ENCODE peak calls at places on chromosomes 7 and 10, in seven cellular contexts. A, Y, O, S, M, Z and D are unnamed samples.

GRCh38 chr10:13165177-13165576 is 3.8 kb downstream of the MCM10 start:
- DNase-seq in O (no peak), S (no peak), M (no peak), Z (no peak), A (no peak), Y (no peak), D (no peak)

GRCh38 chr10:100355069-100355468 is 8.0 kb downstream of the SCD start:
- DNase-seq in A (no peak), O (no peak), Z (no peak), S (no peak), Y (no peak), M (no peak), D (no peak)

GRCh38 chr10:112949128-112949823 is 771 bp upstream of the TCF7L2 start:
- DNase-seq in O (no peak), M (no peak), A (no peak), Z (peak), Y (no peak), S (peak), D (no peak)

GRCh38 chr7:4833176-4833575 is 28.7 kb downstream of the PAPOLB start:
- DNase-seq in S (no peak), Y (no peak), A (no peak), M (no peak), Z (no peak), O (no peak), D (no peak)

GRCh38 chr7:17339952-17340351 is 41.5 kb downstream of the AHR start:
- DNase-seq in O (no peak), Z (no peak), A (no peak), M (no peak), S (no peak), Y (no peak), D (no peak)

GRCh38 chr7:131502810-131503545 is 53.5 kb downstream of the PODXL start:
- DNase-seq in S (peak), Z (peak), M (no peak), Y (peak), A (no peak), O (no peak), D (no peak)

GRCh38 chr10:80108576-80109239 is 23.8 kb upstream of the PLAC9 start:
- DNase-seq in M (no peak), S (no peak), Y (no peak), Z (no peak), O (no peak), A (no peak), D (peak)

GRCh38 chr10:31146496-31147219 is 115.0 kb upstream of the ZNF438 start:
- DNase-seq in Z (no peak), M (peak), O (no peak), A (no peak), Y (peak), S (peak), D (peak)

GRCh38 chr7:33922820-33923219 is 17.5 kb downstream of the BMPER start:
- DNase-seq in M (peak), O (no peak), A (no peak), Y (peak), S (no peak), Z (no peak), D (no peak)

GRCh38 chr10:96495544-96495943 is 18.2 kb downstream of the TLL2 start:
- DNase-seq in S (no peak), Y (no peak), O (no peak), A (peak), Z (no peak), M (no peak), D (no peak)

GRCh38 chr7:30169585-30169978 is 34.8 kb downstream of the MTURN start:
- DNase-seq in A (no peak), O (no peak), M (no peak), Z (no peak), Y (no peak), S (no peak), D (no peak)

GRCh38 chr10:8116926-8117493 is 62.5 kb downstream of the GATA3 start:
- DNase-seq in S (no peak), M (no peak), Y (no peak), A (no peak), Z (no peak), O (no peak), D (no peak)

GRCh38 chr7:134878731-134879295 is 99.4 kb downstream of the CALD1 start:
- DNase-seq in M (no peak), S (no peak), O (no peak), A (no peak), Z (peak), Y (no peak), D (no peak)

GRCh38 chr7:134874407-134874806 is 95.0 kb downstream of the CALD1 start:
- DNase-seq in Y (no peak), S (no peak), M (no peak), O (no peak), A (no peak), Z (no peak), D (no peak)

GRCh38 chr7:134873253-134873652 is 93.8 kb downstream of the CALD1 start:
- DNase-seq in Y (no peak), O (no peak), A (no peak), M (no peak), Z (no peak), S (peak), D (no peak)

GRCh38 chr7:134879815-134880475 is 100.5 kb downstream of the CALD1 start:
- DNase-seq in A (no peak), Y (no peak), M (no peak), Z (no peak), S (no peak), O (no peak), D (no peak)

GRCh38 chr7:134875867-134876266 is 96.4 kb downstream of the CALD1 start:
- DNase-seq in Y (no peak), M (no peak), Z (no peak), A (no peak), O (no peak), S (peak), D (no peak)
- H3K4me3 ChIP-seq in Y (no peak), M (no peak), Z (no peak), A (no peak), O (no peak), S (no peak), D (no peak)

GRCh38 chr10:68828833-68829232 is 1.5 kb downstream of the STOX1 start:
- DNase-seq in A (no peak), S (no peak), Y (no peak), Z (no peak), M (no peak), O (no peak), D (no peak)
- H3K4me3 ChIP-seq in A (no peak), S (no peak), Y (no peak), Z (peak), M (no peak), O (no peak), D (peak)

GRCh38 chr7:84091318-84091717 is 103.3 kb downstream of the SEMA3A start:
- DNase-seq in O (no peak), S (no peak), Z (no peak), Y (no peak), A (no peak), M (no peak), D (no peak)
- H3K4me3 ChIP-seq in O (no peak), S (no peak), Z (no peak), Y (no peak), A (peak), M (no peak), D (no peak)

GRCh38 chr7:115146148-115146547 is 224.3 kb downstream of the MDFIC start:
- DNase-seq in M (no peak), A (no peak), S (no peak), Z (no peak), Y (no peak), O (no peak), D (no peak)
- H3K4me3 ChIP-seq in M (no peak), A (no peak), S (no peak), Z (no peak), Y (no peak), O (no peak), D (no peak)

DNA sequence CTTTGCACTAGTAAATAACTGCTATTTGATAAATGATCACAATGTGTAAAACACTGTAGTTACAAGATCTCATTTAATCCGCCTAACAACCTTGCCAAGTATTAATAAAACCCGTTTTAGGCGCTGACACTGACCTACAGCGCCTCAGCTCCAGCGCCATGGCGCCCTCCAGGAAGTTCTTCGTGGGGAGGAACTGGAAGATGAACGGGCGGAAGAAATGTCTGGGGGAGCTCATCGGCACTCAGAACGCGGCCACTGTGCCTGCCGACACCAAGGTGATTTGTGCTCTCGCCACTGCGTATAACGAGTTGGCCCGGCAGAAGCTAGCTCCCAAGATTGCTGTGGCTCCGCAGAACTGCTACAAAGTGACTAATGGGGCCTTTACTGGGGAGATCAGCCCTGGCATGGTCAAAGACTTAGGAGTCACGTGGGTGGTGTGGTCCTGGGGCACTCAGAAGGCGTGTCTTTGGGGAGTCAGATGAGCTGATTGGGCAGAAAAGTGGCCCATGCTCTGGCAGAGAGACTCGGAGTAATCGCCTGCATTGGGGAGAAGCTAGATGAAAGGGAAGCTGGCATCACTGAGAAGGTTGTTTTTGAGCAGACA is 1.1 kb upstream of the TNPO3 start:
- DNase-seq in Y (no peak), Z (no peak), S (no peak), A (no peak), M (no peak), O (no peak), D (no peak)
- H3K4me3 ChIP-seq in Y (no peak), Z (peak), S (no peak), A (peak), M (peak), O (no peak), D (peak)

GRCh38 chr7:114928060-114928459 is 6.2 kb downstream of the MDFIC start:
- DNase-seq in A (no peak), O (no peak), Y (no peak), Z (no peak), S (no peak), M (no peak), D (no peak)
- H3K4me3 ChIP-seq in A (no peak), O (no peak), Y (no peak), Z (no peak), S (no peak), M (no peak), D (no peak)

GRCh38 chr7:102992509-102992819 is 79.7 kb downstream of the LRRC17 start:
- DNase-seq in S (no peak), Y (peak), A (no peak), O (no peak), Z (no peak), M (no peak), D (no peak)

GRCh38 chr7:102992820-102993531 is 80.2 kb downstream of the LRRC17 start:
- DNase-seq in O (no peak), S (peak), M (no peak), Z (peak), A (no peak), Y (no peak), D (no peak)

GRCh38 chr7:102991077-102991539 is 78.3 kb downstream of the LRRC17 start:
- DNase-seq in O (no peak), Y (no peak), M (no peak), A (no peak), Z (no peak), S (no peak), D (no peak)

GRCh38 chr7:102990642-102991041 is 77.8 kb downstream of the LRRC17 start:
- DNase-seq in M (no peak), O (no peak), Z (no peak), S (no peak), Y (no peak), A (no peak), D (no peak)

GRCh38 chr7:102991540-102992214 is 78.9 kb downstream of the LRRC17 start:
- DNase-seq in Z (peak), Y (no peak), O (no peak), S (peak), M (no peak), A (no peak), D (no peak)
- H3K4me3 ChIP-seq in Z (no peak), Y (no peak), O (no peak), S (no peak), M (no peak), A (no peak), D (no peak)

GRCh38 chr10:4243651-4244050 is 458.6 kb upstream of the KLF6 start:
- DNase-seq in Z (no peak), M (peak), Y (no peak), A (no peak), S (peak), O (no peak), D (no peak)
- H3K4me3 ChIP-seq in Z (no peak), M (peak), Y (peak), A (no peak), S (peak), O (no peak), D (no peak)

DNA sequence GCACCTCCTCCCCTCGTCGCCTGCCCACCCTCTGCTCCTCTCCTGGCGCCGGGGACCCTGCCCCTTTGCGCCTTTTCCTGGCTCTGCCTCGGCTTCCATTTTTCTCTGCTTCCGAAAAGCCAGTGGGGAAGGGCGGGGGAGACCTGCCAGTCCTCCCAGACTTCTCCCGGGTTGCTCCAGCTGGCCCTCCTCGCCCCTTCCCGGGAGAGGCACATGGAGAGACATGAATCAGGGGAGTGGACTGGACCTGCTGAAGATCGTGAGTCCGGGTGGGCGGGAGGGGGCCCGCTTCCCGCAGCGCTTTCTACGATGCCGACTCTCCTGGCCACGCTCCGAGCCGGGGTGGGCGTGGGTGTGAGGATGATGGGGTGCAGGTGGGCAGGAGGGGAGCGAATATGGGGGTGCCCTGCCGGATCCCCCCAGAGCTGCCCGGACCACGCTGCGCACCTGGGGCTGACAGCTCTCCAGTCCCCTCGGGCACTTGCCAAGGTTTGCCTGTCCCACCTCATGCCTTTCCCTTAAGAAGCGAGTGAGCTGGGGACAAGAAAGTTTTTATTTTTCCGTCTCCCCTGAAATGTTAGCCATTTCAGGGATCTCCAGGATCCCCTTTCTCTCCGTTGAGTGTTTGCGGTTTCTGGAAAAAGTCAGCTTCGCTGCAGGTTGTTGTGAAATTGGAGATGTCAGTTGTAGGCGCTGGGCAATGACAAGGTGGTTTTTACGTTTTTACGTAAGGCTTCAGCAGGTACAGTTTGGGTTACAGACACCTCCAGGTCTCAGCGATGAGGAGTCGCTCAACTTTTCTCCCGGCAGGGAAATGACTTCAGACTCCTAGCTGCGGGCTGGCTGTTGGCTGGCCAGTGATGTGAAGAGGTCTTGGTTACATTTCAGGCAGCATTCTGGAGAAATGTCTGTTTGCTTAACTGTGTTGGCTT is 999 bp downstream of the CACNB2 start:
- DNase-seq in A (peak), S (no peak), M (peak), Z (no peak), Y (no peak), O (no peak), D (no peak)
- H3K4me3 ChIP-seq in A (peak), S (peak), M (peak), Z (peak), Y (peak), O (peak), D (no peak)

GRCh38 chr7:158227258-158227657 is 360.4 kb downstream of the PTPRN2 start:
- DNase-seq in O (no peak), Z (no peak), M (no peak), S (no peak), Y (no peak), A (no peak), D (no peak)
- H3K4me3 ChIP-seq in O (no peak), Z (no peak), M (no peak), S (no peak), Y (no peak), A (no peak), D (no peak)